ENCODE peak calls at places on chromosome 21, in six cellular contexts. D is progenitor cell of endocrine pancreas, X is endothelial cell, E is stomach, V is dorsolateral prefrontal cortex, Y is HL-60. F is an unnamed sample.

GRCh38 chr21:40130476-40130875 is 263.2 kb downstream of the PCP4 start:
- DNase-seq in V (no peak), D (no peak), E (no peak), X (no peak), Y (no peak), F (no peak)

GRCh38 chr21:28821276-28822063 is 171.2 kb downstream of the LTN1 start:
- DNase-seq in Y (no peak), V (no peak), E (no peak), D (no peak), X (no peak), F (no peak)

GRCh38 chr21:34592120-34592561 is 22.8 kb downstream of the RCAN1 start:
- DNase-seq in D (no peak), X (no peak), E (peak), Y (no peak), V (no peak), F (no peak)

GRCh38 chr21:26055841-26056264 is 114.7 kb downstream of the APP start:
- DNase-seq in V (no peak), Y (no peak), E (no peak), D (no peak), X (no peak), F (no peak)

GRCh38 chr21:42581676-42582371 is 68.2 kb downstream of the SLC37A1 start:
- DNase-seq in E (no peak), V (no peak), D (no peak), X (no peak), Y (no peak), F (no peak)

GRCh38 chr21:17139696-17140095 is 373.1 kb upstream of the CXADR start:
- DNase-seq in X (no peak), V (no peak), E (no peak), Y (no peak), D (no peak), F (no peak)

GRCh38 chr21:39316062-39316461 is 2.6 kb upstream of the BRWD1 start:
- DNase-seq in D (no peak), Y (no peak), V (no peak), E (no peak), X (no peak), F (no peak)

GRCh38 chr21:34812510-34813265 is 143.9 kb downstream of the CLIC6 start:
- DNase-seq in V (no peak), D (no peak), Y (no peak), X (no peak), E (no peak), F (no peak)

GRCh38 chr21:43372663-43373386 is 54.1 kb downstream of the SIK1 start:
- DNase-seq in V (no peak), D (no peak), X (no peak), Y (no peak), E (peak), F (no peak)

GRCh38 chr21:35469446-35469845 is 420.3 kb upstream of the RUNX1 start:
- DNase-seq in D (no peak), Y (no peak), V (no peak), X (no peak), E (no peak), F (no peak)

DNA sequence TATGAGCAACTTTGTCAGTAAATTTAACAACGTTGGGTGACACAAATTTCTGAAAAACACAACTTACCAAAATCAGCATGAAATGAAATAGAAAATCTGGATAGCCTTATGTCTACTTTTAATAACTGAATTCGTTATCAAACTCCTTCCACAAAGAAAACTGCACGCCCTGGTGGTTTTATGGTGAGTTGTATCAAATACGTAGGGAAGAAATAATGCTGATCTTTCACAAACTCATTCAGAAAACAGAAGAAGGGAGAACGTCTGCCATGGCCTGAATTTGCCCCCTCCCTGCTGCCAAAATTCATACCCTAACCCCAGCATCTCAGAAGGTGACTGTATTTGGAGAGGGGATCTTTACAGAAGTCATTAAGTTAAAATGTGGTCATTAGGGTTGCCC is 50.0 kb upstream of the COL18A1 start:
- DNase-seq in X (no peak), E (no peak), Y (no peak), V (no peak), D (no peak), F (no peak)
- TF ChIP-seq CTCF in X (no peak), E (no peak), Y (no peak), V (no peak), D (no peak), F (no peak)

GRCh38 chr21:27155130-27155500 is 188.2 kb upstream of the ADAMTS5 start:
- DNase-seq in E (no peak), X (no peak), D (no peak), V (no peak), Y (no peak), F (no peak)
- TF ChIP-seq CTCF in E (no peak), X (no peak), D (no peak), V (no peak), Y (no peak), F (no peak)

GRCh38 chr21:41453761-41454160 is 27.7 kb downstream of the MX1 start:
- DNase-seq in E (no peak), V (no peak), Y (no peak), D (no peak), X (no peak), F (no peak)

GRCh38 chr21:41458559-41458958 is 32.5 kb downstream of the MX1 start:
- DNase-seq in E (no peak), D (no peak), Y (no peak), V (no peak), X (no peak), F (no peak)

GRCh38 chr21:41459884-41460534 is 34.0 kb downstream of the MX1 start:
- DNase-seq in V (no peak), Y (no peak), D (no peak), X (no peak), E (no peak), F (no peak)

GRCh38 chr21:41460578-41461527 is 34.8 kb downstream of the MX1 start:
- DNase-seq in V (peak), E (peak), D (peak), X (peak), Y (peak), F (peak)

GRCh38 chr21:41458121-41458520 is 32.1 kb downstream of the MX1 start:
- DNase-seq in V (no peak), D (no peak), X (no peak), E (no peak), Y (no peak), F (no peak)
- TF ChIP-seq CTCF in V (no peak), D (no peak), X (no peak), E (no peak), Y (no peak), F (no peak)

GRCh38 chr21:31041295-31042079 is 3.2 kb upstream of the KRTAP19-8 start:
- DNase-seq in D (no peak), Y (no peak), X (no peak), E (no peak), V (no peak), F (no peak)
- TF ChIP-seq CTCF in D (no peak), Y (no peak), X (no peak), E (no peak), V (no peak), F (no peak)

F was measured in neural crest cell.